ENCODE peak calls at places on chromosomes 12 and 14, in ten cellular contexts. One of them, this sample, is unnamed.

GRCh38 chr12:49920241-49920914 is 16.7 kb upstream of the FAIM2 start:
- DNase-seq in endodermal cell: peak; percentile 50
- DNase-seq in HCT116: no peak
- DNase-seq in lung: no peak
- DNase-seq in cardiac muscle cell: no peak
- DNase-seq in A549: no peak
- DNase-seq in CD8-positive, alpha-beta memory T cell: no peak
- DNase-seq in upper lobe of right lung: peak; percentile 49
- DNase-seq in body of pancreas: peak; percentile 31
- DNase-seq in fibroblast of lung: no peak
- DNase-seq in this sample: no peak

GRCh38 chr14:61889914-61890351 is 127.7 kb downstream of the SNAPC1 start:
- DNase-seq in endodermal cell: no peak
- DNase-seq in HCT116: no peak
- DNase-seq in lung: no peak
- DNase-seq in cardiac muscle cell: no peak
- DNase-seq in A549: no peak
- DNase-seq in CD8-positive, alpha-beta memory T cell: no peak
- DNase-seq in upper lobe of right lung: no peak
- DNase-seq in body of pancreas: no peak
- DNase-seq in fibroblast of lung: no peak
- DNase-seq in this sample: no peak

GRCh38 chr12:16076553-16076952 is 165.4 kb downstream of the DERA start:
- DNase-seq in endodermal cell: peak; percentile 72
- DNase-seq in HCT116: peak; percentile 29
- DNase-seq in lung: no peak
- DNase-seq in cardiac muscle cell: peak; percentile 23
- DNase-seq in A549: peak; percentile 50
- DNase-seq in CD8-positive, alpha-beta memory T cell: no peak
- DNase-seq in upper lobe of right lung: no peak
- DNase-seq in body of pancreas: peak; percentile 9
- DNase-seq in fibroblast of lung: peak; percentile 12
- DNase-seq in this sample: no peak

GRCh38 chr12:538731-539539 is 79.2 kb downstream of the B4GALNT3 start:
- DNase-seq in endodermal cell: no peak
- DNase-seq in HCT116: peak; percentile 45
- DNase-seq in lung: peak; percentile 52
- DNase-seq in cardiac muscle cell: no peak
- DNase-seq in A549: peak; percentile 55
- DNase-seq in CD8-positive, alpha-beta memory T cell: no peak
- DNase-seq in upper lobe of right lung: peak; percentile 83
- DNase-seq in body of pancreas: peak; percentile 79
- DNase-seq in fibroblast of lung: peak; percentile 44
- DNase-seq in this sample: no peak

GRCh38 chr14:93343797-93344196 is 3.2 kb upstream of the COX8C start:
- DNase-seq in endodermal cell: no peak
- DNase-seq in HCT116: no peak
- DNase-seq in lung: no peak
- DNase-seq in cardiac muscle cell: no peak
- DNase-seq in A549: no peak
- DNase-seq in CD8-positive, alpha-beta memory T cell: no peak
- DNase-seq in upper lobe of right lung: no peak
- DNase-seq in body of pancreas: no peak
- DNase-seq in fibroblast of lung: no peak
- DNase-seq in this sample: no peak

GRCh38 chr12:57840701-57841100 is 5.8 kb downstream of the CTDSP2 start:
- DNase-seq in endodermal cell: no peak
- DNase-seq in HCT116: no peak
- DNase-seq in lung: peak; percentile 56
- DNase-seq in cardiac muscle cell: peak; percentile 91
- DNase-seq in A549: no peak
- DNase-seq in CD8-positive, alpha-beta memory T cell: no peak
- DNase-seq in upper lobe of right lung: no peak
- DNase-seq in body of pancreas: peak; percentile 42
- DNase-seq in fibroblast of lung: no peak
- DNase-seq in this sample: no peak

GRCh38 chr14:100547633-100548294 is 39.5 kb downstream of the BEGAIN start:
- DNase-seq in endodermal cell: no peak
- DNase-seq in HCT116: peak; percentile 55
- DNase-seq in lung: peak; percentile 35
- DNase-seq in cardiac muscle cell: no peak
- DNase-seq in A549: no peak
- DNase-seq in CD8-positive, alpha-beta memory T cell: peak; percentile 23
- DNase-seq in upper lobe of right lung: peak; percentile 84
- DNase-seq in body of pancreas: peak; percentile 91
- DNase-seq in fibroblast of lung: peak; percentile 59
- DNase-seq in this sample: no peak

GRCh38 chr12:17918013-17918412 is 172.0 kb downstream of the RERGL start:
- DNase-seq in endodermal cell: no peak
- DNase-seq in HCT116: no peak
- DNase-seq in lung: no peak
- DNase-seq in cardiac muscle cell: no peak
- DNase-seq in A549: no peak
- DNase-seq in CD8-positive, alpha-beta memory T cell: no peak
- DNase-seq in upper lobe of right lung: no peak
- DNase-seq in body of pancreas: no peak
- DNase-seq in fibroblast of lung: no peak
- DNase-seq in this sample: no peak

GRCh38 chr14:33551963-33552362 is 398.9 kb downstream of the EGLN3 start:
- DNase-seq in endodermal cell: peak; percentile 70
- DNase-seq in HCT116: no peak
- DNase-seq in lung: no peak
- DNase-seq in cardiac muscle cell: no peak
- DNase-seq in A549: no peak
- DNase-seq in CD8-positive, alpha-beta memory T cell: no peak
- DNase-seq in upper lobe of right lung: no peak
- DNase-seq in body of pancreas: no peak
- DNase-seq in fibroblast of lung: no peak
- DNase-seq in this sample: no peak

GRCh38 chr12:90360300-90360699 is 594.7 kb downstream of the CCER1 start:
- DNase-seq in endodermal cell: no peak
- DNase-seq in HCT116: no peak
- DNase-seq in lung: no peak
- DNase-seq in cardiac muscle cell: no peak
- DNase-seq in A549: no peak
- DNase-seq in CD8-positive, alpha-beta memory T cell: no peak
- DNase-seq in upper lobe of right lung: no peak
- DNase-seq in body of pancreas: no peak
- DNase-seq in fibroblast of lung: no peak
- DNase-seq in this sample: no peak

GRCh38 chr14:33062881-33063280 is 124.2 kb downstream of the NPAS3 start:
- DNase-seq in endodermal cell: no peak
- DNase-seq in HCT116: no peak
- DNase-seq in lung: no peak
- DNase-seq in cardiac muscle cell: no peak
- DNase-seq in A549: no peak
- DNase-seq in CD8-positive, alpha-beta memory T cell: no peak
- DNase-seq in upper lobe of right lung: no peak
- DNase-seq in body of pancreas: no peak
- DNase-seq in fibroblast of lung: no peak
- DNase-seq in this sample: no peak

GRCh38 chr12:46205293-46205692 is 63.5 kb downstream of the SLC38A1 start:
- DNase-seq in endodermal cell: no peak
- DNase-seq in HCT116: no peak
- DNase-seq in lung: no peak
- DNase-seq in cardiac muscle cell: no peak
- DNase-seq in A549: no peak
- DNase-seq in CD8-positive, alpha-beta memory T cell: no peak
- DNase-seq in upper lobe of right lung: no peak
- DNase-seq in body of pancreas: no peak
- DNase-seq in fibroblast of lung: peak; percentile 26
- DNase-seq in this sample: no peak

GRCh38 chr14:103104654-103105511 is 10.4 kb downstream of the EXOC3L4 start:
- DNase-seq in endodermal cell: peak; percentile 94
- DNase-seq in HCT116: no peak
- DNase-seq in lung: peak; percentile 75
- DNase-seq in cardiac muscle cell: peak; percentile 72
- DNase-seq in A549: peak; percentile 81
- DNase-seq in CD8-positive, alpha-beta memory T cell: peak; percentile 71
- DNase-seq in upper lobe of right lung: peak; percentile 89
- DNase-seq in body of pancreas: peak; percentile 72
- DNase-seq in fibroblast of lung: peak; percentile 69
- DNase-seq in this sample: peak; percentile 20

GRCh38 chr12:69726922-69727321 is 11.7 kb upstream of the RAB3IP start:
- DNase-seq in endodermal cell: no peak
- DNase-seq in HCT116: no peak
- DNase-seq in lung: no peak
- DNase-seq in cardiac muscle cell: peak; percentile 69
- DNase-seq in A549: no peak
- DNase-seq in CD8-positive, alpha-beta memory T cell: no peak
- DNase-seq in upper lobe of right lung: no peak
- DNase-seq in body of pancreas: no peak
- DNase-seq in fibroblast of lung: no peak
- DNase-seq in this sample: no peak

GRCh38 chr12:38817942-38818341 is 87.4 kb downstream of the CPNE8 start:
- DNase-seq in endodermal cell: no peak
- DNase-seq in HCT116: no peak
- DNase-seq in lung: no peak
- DNase-seq in cardiac muscle cell: no peak
- DNase-seq in A549: no peak
- DNase-seq in CD8-positive, alpha-beta memory T cell: no peak
- DNase-seq in upper lobe of right lung: no peak
- DNase-seq in body of pancreas: no peak
- DNase-seq in fibroblast of lung: no peak
- DNase-seq in this sample: no peak
- H3K27ac ChIP-seq in endodermal cell: no peak overlapping the region
- H3K27ac ChIP-seq in HCT116: no peak overlapping the region
- H3K27ac ChIP-seq in lung: no peak overlapping the region
- H3K27ac ChIP-seq in cardiac muscle cell: no peak overlapping the region
- H3K27ac ChIP-seq in A549: no peak overlapping the region
- H3K27ac ChIP-seq in CD8-positive, alpha-beta memory T cell: no peak overlapping the region
- H3K27ac ChIP-seq in upper lobe of right lung: no peak overlapping the region
- H3K27ac ChIP-seq in body of pancreas: no peak overlapping the region
- H3K27ac ChIP-seq in fibroblast of lung: no peak overlapping the region
- H3K27ac ChIP-seq in this sample: no peak overlapping the region

DNA sequence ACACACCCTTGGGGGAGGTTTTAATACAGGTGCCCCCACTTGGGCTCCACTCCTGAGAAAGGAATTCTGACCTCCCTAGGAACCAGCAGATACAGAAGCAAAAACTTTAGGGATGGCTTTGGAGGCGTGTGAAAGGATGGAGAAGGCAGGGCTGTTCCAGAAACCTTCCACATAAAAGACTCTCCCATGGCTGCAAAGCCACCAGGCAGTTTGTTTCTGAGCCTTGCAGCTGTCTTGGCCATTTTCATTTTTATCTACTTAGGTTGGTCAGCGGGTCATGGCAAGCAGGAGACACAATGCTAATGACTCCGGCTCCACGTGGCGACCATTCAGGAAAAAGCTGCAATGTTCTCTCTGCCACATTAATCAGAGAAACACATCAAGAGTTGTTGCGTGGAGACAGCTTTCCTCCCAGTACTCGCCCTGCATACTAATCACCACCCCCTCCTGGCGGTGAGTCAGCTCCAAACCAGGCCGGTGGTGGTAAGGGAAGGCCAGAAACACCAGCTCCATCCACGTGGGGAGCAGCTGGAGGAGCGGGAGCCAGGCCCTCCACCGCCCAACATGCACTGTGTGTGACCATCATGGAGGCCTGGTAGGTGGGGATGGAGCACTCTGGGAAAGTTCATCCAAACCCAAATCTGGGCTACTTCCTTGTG is 30.9 kb upstream of the IRF2BPL start:
- DNase-seq in endodermal cell: peak; percentile 92
- DNase-seq in HCT116: peak; percentile 67
- DNase-seq in lung: no peak
- DNase-seq in cardiac muscle cell: no peak
- DNase-seq in A549: peak; percentile 66
- DNase-seq in CD8-positive, alpha-beta memory T cell: no peak
- DNase-seq in upper lobe of right lung: no peak
- DNase-seq in body of pancreas: peak; percentile 63
- DNase-seq in fibroblast of lung: peak; percentile 90
- DNase-seq in this sample: peak; percentile 43
- H3K27ac ChIP-seq in endodermal cell: peak overlapping the region; percentile 79
- H3K27ac ChIP-seq in HCT116: peak overlapping the region; percentile 40
- H3K27ac ChIP-seq in lung: no peak overlapping the region
- H3K27ac ChIP-seq in cardiac muscle cell: no peak overlapping the region
- H3K27ac ChIP-seq in A549: peak overlapping the region; percentile 31
- H3K27ac ChIP-seq in CD8-positive, alpha-beta memory T cell: no peak overlapping the region
- H3K27ac ChIP-seq in upper lobe of right lung: no peak overlapping the region
- H3K27ac ChIP-seq in body of pancreas: no peak overlapping the region
- H3K27ac ChIP-seq in fibroblast of lung: no peak overlapping the region
- H3K27ac ChIP-seq in this sample: peak overlapping the region; percentile 53

GRCh38 chr14:50795909-50796308 is 35.1 kb downstream of the NIN start:
- DNase-seq in endodermal cell: no peak
- DNase-seq in HCT116: no peak
- DNase-seq in lung: no peak
- DNase-seq in cardiac muscle cell: no peak
- DNase-seq in A549: no peak
- DNase-seq in CD8-positive, alpha-beta memory T cell: no peak
- DNase-seq in upper lobe of right lung: no peak
- DNase-seq in body of pancreas: no peak
- DNase-seq in fibroblast of lung: no peak
- DNase-seq in this sample: no peak
- H3K27ac ChIP-seq in endodermal cell: no peak overlapping the region
- H3K27ac ChIP-seq in HCT116: no peak overlapping the region
- H3K27ac ChIP-seq in lung: no peak overlapping the region
- H3K27ac ChIP-seq in cardiac muscle cell: no peak overlapping the region
- H3K27ac ChIP-seq in A549: no peak overlapping the region
- H3K27ac ChIP-seq in CD8-positive, alpha-beta memory T cell: no peak overlapping the region
- H3K27ac ChIP-seq in upper lobe of right lung: no peak overlapping the region
- H3K27ac ChIP-seq in body of pancreas: no peak overlapping the region
- H3K27ac ChIP-seq in fibroblast of lung: no peak overlapping the region
- H3K27ac ChIP-seq in this sample: no peak overlapping the region

GRCh38 chr14:104550340-104550848 is 29.2 kb upstream of the C14orf180 start:
- DNase-seq in endodermal cell: peak; percentile 28
- DNase-seq in HCT116: no peak
- DNase-seq in lung: no peak
- DNase-seq in cardiac muscle cell: no peak
- DNase-seq in A549: no peak
- DNase-seq in CD8-positive, alpha-beta memory T cell: no peak
- DNase-seq in upper lobe of right lung: peak; percentile 29
- DNase-seq in body of pancreas: no peak
- DNase-seq in fibroblast of lung: no peak
- DNase-seq in this sample: no peak
- H3K27ac ChIP-seq in endodermal cell: no peak overlapping the region
- H3K27ac ChIP-seq in HCT116: no peak overlapping the region
- H3K27ac ChIP-seq in lung: no peak overlapping the region
- H3K27ac ChIP-seq in cardiac muscle cell: no peak overlapping the region
- H3K27ac ChIP-seq in A549: no peak overlapping the region
- H3K27ac ChIP-seq in CD8-positive, alpha-beta memory T cell: no peak overlapping the region
- H3K27ac ChIP-seq in upper lobe of right lung: no peak overlapping the region
- H3K27ac ChIP-seq in body of pancreas: no peak overlapping the region
- H3K27ac ChIP-seq in fibroblast of lung: no peak overlapping the region
- H3K27ac ChIP-seq in this sample: no peak overlapping the region

GRCh38 chr14:20327005-20327869 is 5.8 kb downstream of the CCNB1IP1 start:
- DNase-seq in endodermal cell: no peak
- DNase-seq in HCT116: peak; percentile 58
- DNase-seq in lung: no peak
- DNase-seq in cardiac muscle cell: peak; percentile 64
- DNase-seq in A549: peak; percentile 74
- DNase-seq in CD8-positive, alpha-beta memory T cell: no peak
- DNase-seq in upper lobe of right lung: no peak
- DNase-seq in body of pancreas: peak; percentile 43
- DNase-seq in fibroblast of lung: peak; percentile 79
- DNase-seq in this sample: no peak
- H3K27ac ChIP-seq in endodermal cell: no peak overlapping the region
- H3K27ac ChIP-seq in HCT116: peak overlapping the region; percentile 31
- H3K27ac ChIP-seq in lung: no peak overlapping the region
- H3K27ac ChIP-seq in cardiac muscle cell: peak overlapping the region; percentile 22
- H3K27ac ChIP-seq in A549: no peak overlapping the region
- H3K27ac ChIP-seq in CD8-positive, alpha-beta memory T cell: no peak overlapping the region
- H3K27ac ChIP-seq in upper lobe of right lung: peak overlapping the region; percentile 6
- H3K27ac ChIP-seq in body of pancreas: no peak overlapping the region
- H3K27ac ChIP-seq in fibroblast of lung: no peak overlapping the region
- H3K27ac ChIP-seq in this sample: no peak overlapping the region